ENCODE peak calls at places on chromosomes 5 and 9, in seven cellular contexts. One of them, this sample, is unnamed.

GRCh38 chr9:84736076-84736475 is 66.5 kb downstream of the NTRK2 start:
- DNase-seq in GM23248: no peak
- DNase-seq in HCT116: no peak
- DNase-seq in GM23338: no peak
- DNase-seq in MM.1S: no peak
- DNase-seq in neural progenitor cell: no peak
- DNase-seq in hepatocyte: no peak
- DNase-seq in this sample: no peak

GRCh38 chr5:142145106-142145900 is 36.7 kb downstream of the NDFIP1 start:
- DNase-seq in hepatocyte: peak
- DNase-seq in GM23338: peak
- DNase-seq in neural progenitor cell: peak
- DNase-seq in HCT116: peak
- DNase-seq in MM.1S: peak
- DNase-seq in GM23248: peak
- DNase-seq in this sample: peak

GRCh38 chr5:157544623-157544989 is 31.0 kb downstream of the ADAM19 start:
- DNase-seq in hepatocyte: no peak
- DNase-seq in GM23338: no peak
- DNase-seq in MM.1S: no peak
- DNase-seq in neural progenitor cell: no peak
- DNase-seq in GM23248: no peak
- DNase-seq in HCT116: no peak
- DNase-seq in this sample: no peak

GRCh38 chr9:25537857-25538256 is 140.4 kb downstream of the TUSC1 start:
- DNase-seq in hepatocyte: no peak
- DNase-seq in MM.1S: peak
- DNase-seq in neural progenitor cell: no peak
- DNase-seq in GM23248: no peak
- DNase-seq in HCT116: no peak
- DNase-seq in GM23338: no peak
- DNase-seq in this sample: no peak

GRCh38 chr9:78236511-78236950 is 656 bp downstream of the CEP78 start:
- DNase-seq in HCT116: no peak
- DNase-seq in MM.1S: peak
- DNase-seq in neural progenitor cell: peak
- DNase-seq in GM23248: peak
- DNase-seq in GM23338: peak
- DNase-seq in hepatocyte: no peak
- DNase-seq in this sample: no peak

GRCh38 chr5:44943637-44944036 is 134.9 kb downstream of the MRPS30 start:
- DNase-seq in neural progenitor cell: no peak
- DNase-seq in hepatocyte: no peak
- DNase-seq in HCT116: no peak
- DNase-seq in GM23338: no peak
- DNase-seq in MM.1S: no peak
- DNase-seq in GM23248: peak
- DNase-seq in this sample: no peak

GRCh38 chr5:54249210-54250028 is 61.0 kb downstream of the ARL15 start:
- DNase-seq in HCT116: no peak
- DNase-seq in GM23248: peak
- DNase-seq in hepatocyte: peak
- DNase-seq in MM.1S: peak
- DNase-seq in neural progenitor cell: no peak
- DNase-seq in GM23338: no peak
- DNase-seq in this sample: peak

GRCh38 chr9:119332522-119332921 is 36.7 kb downstream of the BRINP1 start:
- DNase-seq in hepatocyte: no peak
- DNase-seq in HCT116: no peak
- DNase-seq in neural progenitor cell: no peak
- DNase-seq in MM.1S: no peak
- DNase-seq in GM23338: no peak
- DNase-seq in GM23248: no peak
- DNase-seq in this sample: no peak

GRCh38 chr9:128902351-128903078 is 18.3 kb upstream of the PHYHD1 start:
- DNase-seq in GM23248: no peak
- DNase-seq in HCT116: no peak
- DNase-seq in MM.1S: peak
- DNase-seq in GM23338: no peak
- DNase-seq in neural progenitor cell: no peak
- DNase-seq in hepatocyte: no peak
- DNase-seq in this sample: peak

GRCh38 chr9:120477534-120478001 is 102.4 kb downstream of the CDK5RAP2 start:
- DNase-seq in GM23248: peak
- DNase-seq in neural progenitor cell: peak
- DNase-seq in GM23338: peak
- DNase-seq in HCT116: peak
- DNase-seq in MM.1S: no peak
- DNase-seq in hepatocyte: peak
- DNase-seq in this sample: peak

GRCh38 chr9:94692601-94693000 is 33.9 kb upstream of the AOPEP start:
- DNase-seq in GM23338: no peak
- DNase-seq in hepatocyte: no peak
- DNase-seq in GM23248: no peak
- DNase-seq in MM.1S: no peak
- DNase-seq in HCT116: no peak
- DNase-seq in neural progenitor cell: peak
- DNase-seq in this sample: peak

GRCh38 chr5:72160959-72161358 is 53.7 kb downstream of the MAP1B start:
- DNase-seq in HCT116: no peak
- DNase-seq in hepatocyte: no peak
- DNase-seq in MM.1S: no peak
- DNase-seq in GM23248: peak
- DNase-seq in GM23338: no peak
- DNase-seq in neural progenitor cell: no peak
- DNase-seq in this sample: peak

GRCh38 chr9:70030156-70030555 is 13.5 kb upstream of the MAMDC2 start:
- DNase-seq in GM23248: peak
- DNase-seq in GM23338: no peak
- DNase-seq in neural progenitor cell: no peak
- DNase-seq in HCT116: no peak
- DNase-seq in MM.1S: no peak
- DNase-seq in hepatocyte: no peak
- DNase-seq in this sample: peak

GRCh38 chr5:32501071-32501470 is 56.5 kb upstream of the ZFR start:
- DNase-seq in MM.1S: no peak
- DNase-seq in hepatocyte: no peak
- DNase-seq in HCT116: no peak
- DNase-seq in GM23248: no peak
- DNase-seq in GM23338: peak
- DNase-seq in neural progenitor cell: peak
- DNase-seq in this sample: no peak

GRCh38 chr9:116318463-116319271 is 165.1 kb downstream of the PAPPA start:
- DNase-seq in GM23248: peak
- DNase-seq in neural progenitor cell: peak
- DNase-seq in hepatocyte: peak
- DNase-seq in MM.1S: no peak
- DNase-seq in HCT116: no peak
- DNase-seq in GM23338: no peak
- DNase-seq in this sample: no peak

GRCh38 chr5:143955140-143955539 is 143.2 kb downstream of the HMHB1 start:
- DNase-seq in GM23338: no peak
- DNase-seq in HCT116: no peak
- DNase-seq in MM.1S: no peak
- DNase-seq in GM23248: peak
- DNase-seq in neural progenitor cell: no peak
- DNase-seq in hepatocyte: no peak
- DNase-seq in this sample: no peak

GRCh38 chr5:32522429-32523143 is 62.8 kb upstream of the SUB1 start:
- DNase-seq in MM.1S: no peak
- DNase-seq in neural progenitor cell: no peak
- DNase-seq in GM23338: no peak
- DNase-seq in hepatocyte: no peak
- DNase-seq in GM23248: peak
- DNase-seq in HCT116: no peak
- DNase-seq in this sample: peak

GRCh38 chr5:1228121-1228520 is 2.9 kb downstream of the SLC6A18 start:
- DNase-seq in MM.1S: no peak
- DNase-seq in GM23338: no peak
- DNase-seq in HCT116: no peak
- DNase-seq in neural progenitor cell: no peak
- DNase-seq in GM23248: no peak
- DNase-seq in hepatocyte: no peak
- DNase-seq in this sample: no peak

GRCh38 chr9:88753691-88754367 is 218.9 kb downstream of the NXNL2 start:
- DNase-seq in hepatocyte: no peak
- DNase-seq in MM.1S: no peak
- DNase-seq in HCT116: no peak
- DNase-seq in GM23248: no peak
- DNase-seq in GM23338: no peak
- DNase-seq in neural progenitor cell: no peak
- DNase-seq in this sample: no peak

GRCh38 chr5:119435436-119436132 is 16.7 kb upstream of the HSD17B4 start:
- DNase-seq in MM.1S: peak
- DNase-seq in GM23338: peak
- DNase-seq in HCT116: no peak
- DNase-seq in GM23248: peak
- DNase-seq in neural progenitor cell: peak
- DNase-seq in hepatocyte: peak
- DNase-seq in this sample: peak

GRCh38 chr5:15500326-15500958 is 462 bp downstream of the FBXL7 start:
- DNase-seq in GM23248: peak
- DNase-seq in hepatocyte: peak
- DNase-seq in neural progenitor cell: peak
- DNase-seq in HCT116: no peak
- DNase-seq in GM23338: peak
- DNase-seq in MM.1S: no peak
- DNase-seq in this sample: no peak

GRCh38 chr5:15502208-15502607 is 2.2 kb downstream of the FBXL7 start:
- DNase-seq in GM23338: no peak
- DNase-seq in hepatocyte: no peak
- DNase-seq in HCT116: no peak
- DNase-seq in MM.1S: peak
- DNase-seq in GM23248: peak
- DNase-seq in neural progenitor cell: no peak
- DNase-seq in this sample: no peak

GRCh38 chr5:15496886-15497285 is 3.1 kb upstream of the FBXL7 start:
- DNase-seq in hepatocyte: no peak
- DNase-seq in GM23338: no peak
- DNase-seq in HCT116: no peak
- DNase-seq in neural progenitor cell: no peak
- DNase-seq in GM23248: no peak
- DNase-seq in MM.1S: no peak
- DNase-seq in this sample: no peak

GRCh38 chr5:15501057-15501791 is 1.2 kb downstream of the FBXL7 start:
- DNase-seq in GM23338: peak
- DNase-seq in MM.1S: peak
- DNase-seq in GM23248: peak
- DNase-seq in neural progenitor cell: peak
- DNase-seq in HCT116: no peak
- DNase-seq in hepatocyte: peak
- DNase-seq in this sample: no peak

GRCh38 chr5:15499528-15500325 is at the start of gene FBXL7:
- DNase-seq in hepatocyte: peak
- DNase-seq in neural progenitor cell: peak
- DNase-seq in GM23338: peak
- DNase-seq in HCT116: no peak
- DNase-seq in GM23248: peak
- DNase-seq in MM.1S: peak
- DNase-seq in this sample: peak
- TF ChIP-seq EZH2phosphoT487 in hepatocyte: no peak
- TF ChIP-seq EZH2phosphoT487 in neural progenitor cell: no peak
- TF ChIP-seq EZH2phosphoT487 in GM23338: no peak
- TF ChIP-seq EZH2phosphoT487 in HCT116: no peak
- TF ChIP-seq EZH2phosphoT487 in GM23248: no peak
- TF ChIP-seq EZH2phosphoT487 in MM.1S: no peak
- TF ChIP-seq EZH2phosphoT487 in this sample: no peak

DNA sequence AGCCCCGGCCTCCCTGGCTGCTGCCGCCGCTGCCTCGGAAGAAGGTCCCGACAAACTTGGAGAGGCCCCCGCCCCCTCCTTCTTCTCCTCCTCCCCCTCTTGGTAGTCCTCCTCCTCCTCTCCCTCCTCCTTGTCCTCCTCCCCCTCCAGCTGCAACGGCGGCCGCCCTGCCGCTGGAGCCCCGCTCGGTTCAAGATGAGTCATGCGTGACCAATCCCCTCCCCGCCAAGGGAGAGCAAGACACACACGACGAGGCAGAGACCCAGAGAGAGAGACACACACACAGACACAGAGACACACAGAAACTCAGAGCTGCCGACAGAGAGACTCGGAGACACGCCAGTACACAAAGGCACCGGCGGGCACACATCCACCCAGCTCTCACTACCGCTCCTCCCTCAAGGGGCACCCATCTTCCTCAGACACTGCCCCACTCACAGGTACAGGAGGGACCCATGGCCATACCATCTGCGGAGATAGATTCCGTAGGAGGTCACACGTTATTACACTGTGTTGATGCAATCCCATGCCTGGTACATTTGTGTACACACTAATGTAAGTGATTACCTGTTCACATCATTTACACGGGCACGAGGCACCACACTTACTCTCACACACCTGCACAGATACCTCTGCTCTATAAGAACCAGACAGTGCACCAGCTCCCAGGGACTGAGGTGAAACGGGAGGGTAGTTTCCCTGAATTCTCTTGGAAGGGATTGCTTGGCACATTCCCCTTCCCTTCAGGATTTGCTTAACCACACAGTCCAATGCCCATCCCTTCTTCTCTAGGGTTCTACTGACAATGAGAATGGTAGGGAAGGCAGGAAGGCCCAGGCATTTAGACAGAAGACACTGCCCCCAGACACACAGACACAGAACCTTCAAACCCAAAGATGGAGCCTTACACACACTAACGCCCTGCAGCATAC is at the start of gene LHX6:
- DNase-seq in GM23338: peak
- DNase-seq in HCT116: no peak
- DNase-seq in hepatocyte: no peak
- DNase-seq in GM23248: peak
- DNase-seq in MM.1S: no peak
- DNase-seq in neural progenitor cell: peak
- DNase-seq in this sample: peak
- TF ChIP-seq EZH2 in GM23338: peak
- TF ChIP-seq EZH2 in HCT116: no peak
- TF ChIP-seq EZH2 in hepatocyte: peak
- TF ChIP-seq EZH2 in GM23248: no peak
- TF ChIP-seq EZH2 in MM.1S: no peak
- TF ChIP-seq EZH2 in neural progenitor cell: peak
- TF ChIP-seq EZH2 in this sample: no peak

DNA sequence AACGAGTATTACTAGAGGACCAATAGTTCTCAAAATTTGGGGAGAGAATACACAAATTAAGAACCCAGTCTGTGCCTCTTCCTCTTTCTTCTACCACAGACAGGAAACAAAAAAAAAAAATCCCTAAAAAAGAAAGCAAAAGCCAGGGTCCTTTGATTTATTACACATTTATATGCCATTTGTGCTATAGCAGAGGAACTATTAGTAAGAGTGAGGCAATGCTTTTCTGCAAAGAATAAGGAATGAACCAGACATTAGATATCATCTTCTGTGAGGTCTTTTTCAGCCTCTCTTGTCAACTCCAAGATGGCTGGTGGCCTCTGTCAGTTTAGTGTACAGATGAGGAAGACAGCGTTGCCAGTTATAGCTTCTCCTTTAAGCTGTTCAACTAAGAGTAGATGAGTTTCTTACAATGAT is 127.6 kb downstream of the RFX3 start:
- DNase-seq in GM23248: no peak
- DNase-seq in MM.1S: no peak
- DNase-seq in GM23338: no peak
- DNase-seq in hepatocyte: no peak
- DNase-seq in HCT116: no peak
- DNase-seq in neural progenitor cell: no peak
- DNase-seq in this sample: no peak
- TF ChIP-seq EZH2phosphoT487 in GM23248: no peak
- TF ChIP-seq EZH2phosphoT487 in MM.1S: no peak
- TF ChIP-seq EZH2phosphoT487 in GM23338: no peak
- TF ChIP-seq EZH2phosphoT487 in hepatocyte: no peak
- TF ChIP-seq EZH2phosphoT487 in HCT116: no peak
- TF ChIP-seq EZH2phosphoT487 in neural progenitor cell: no peak
- TF ChIP-seq EZH2phosphoT487 in this sample: no peak

GRCh38 chr9:2013688-2014087 is 1.5 kb upstream of the SMARCA2 start:
- DNase-seq in GM23338: no peak
- DNase-seq in GM23248: peak
- DNase-seq in hepatocyte: no peak
- DNase-seq in MM.1S: no peak
- DNase-seq in HCT116: no peak
- DNase-seq in neural progenitor cell: no peak
- DNase-seq in this sample: no peak
- TF ChIP-seq EZH2 in GM23338: no peak
- TF ChIP-seq EZH2 in GM23248: no peak
- TF ChIP-seq EZH2 in hepatocyte: no peak
- TF ChIP-seq EZH2 in MM.1S: no peak
- TF ChIP-seq EZH2 in HCT116: no peak
- TF ChIP-seq EZH2 in neural progenitor cell: no peak
- TF ChIP-seq EZH2 in this sample: no peak

This sample was measured in PC-3.